ENCODE peak calls at places on chromosome 2, in eight cellular contexts. B is GM12864; C is CD8-positive, alpha-beta T cell; P is mesothelial cell of epicardium; I is lower lobe of right lung; U is neural crest cell; Z is fibroblast of mammary gland; X is brain microvascular endothelial cell. L is an unnamed sample.

GRCh38 chr2:3641841-3642421 is 16.1 kb upstream of the ALLC start:
- DNase-seq in B (no peak), Z (peak; percentile 40), U (no peak), I (no peak), X (no peak), P (peak; percentile 30), C (no peak), L (no peak)

GRCh38 chr2:166335284-166335683 is 40.5 kb downstream of the SCN9A start:
- DNase-seq in C (no peak), I (no peak), P (no peak), U (no peak), B (no peak), Z (no peak), X (no peak), L (no peak)

GRCh38 chr2:68292108-68292710 is 27.5 kb downstream of the CNRIP1 start:
- DNase-seq in I (no peak), U (no peak), P (no peak), Z (peak; percentile 40), B (peak; percentile 22), C (no peak), X (peak; percentile 11), L (peak; percentile 42)

GRCh38 chr2:199458017-199458805 is 472 bp upstream of the SATB2 start:
- DNase-seq in U (peak; percentile 29), C (no peak), I (peak; percentile 48), Z (peak; percentile 40), B (no peak), X (no peak), P (peak; percentile 42), L (peak; percentile 56)

GRCh38 chr2:38875576-38876367 is at the start of the genes DHX57 and MORN2:
- DNase-seq in Z (peak; percentile 72), B (peak; percentile 34), I (peak; percentile 94), C (peak; percentile 65), P (peak; percentile 80), U (peak; percentile 66), X (peak; percentile 86), L (peak; percentile 94)

GRCh38 chr2:215832791-215833190 is 180.6 kb downstream of the MREG start:
- DNase-seq in U (no peak), Z (peak; percentile 37), P (no peak), X (no peak), C (no peak), I (no peak), B (no peak), L (no peak)

GRCh38 chr2:229636568-229636967 is 77.8 kb downstream of the DNER start:
- DNase-seq in U (no peak), I (no peak), B (no peak), C (no peak), X (no peak), Z (no peak), P (no peak), L (no peak)

GRCh38 chr2:241154915-241155314 is 4.6 kb downstream of the PPP1R7 start:
- DNase-seq in X (no peak), Z (peak; percentile 98), I (no peak), C (no peak), B (no peak), U (no peak), P (no peak), L (no peak)

GRCh38 chr2:10300997-10301945 is 1.4 kb upstream of the HPCAL1 start:
- DNase-seq in P (no peak), U (no peak), C (no peak), Z (no peak), I (no peak), X (no peak), B (no peak), L (no peak)

GRCh38 chr2:85999131-85999831 is 106.4 kb downstream of the POLR1A start:
- DNase-seq in C (peak; percentile 14), Z (no peak), I (no peak), X (peak; percentile 54), P (no peak), U (no peak), B (peak; percentile 74), L (peak; percentile 74)

GRCh38 chr2:17056236-17056635 is 390.6 kb upstream of the CYRIA start:
- DNase-seq in I (no peak), P (no peak), C (no peak), Z (no peak), U (no peak), X (no peak), B (no peak), L (no peak)

GRCh38 chr2:3108710-3109702 is 268.6 kb downstream of the EIPR1 start:
- DNase-seq in Z (no peak), P (peak; percentile 19), I (no peak), B (no peak), U (no peak), X (no peak), C (no peak), L (peak; percentile 28)

GRCh38 chr2:206084870-206085741 is 868 bp downstream of the INO80D start:
- DNase-seq in C (peak; percentile 49), B (no peak), U (peak; percentile 30), P (peak; percentile 67), I (peak; percentile 60), X (no peak), Z (no peak), L (peak; percentile 57)

GRCh38 chr2:219688560-219689445 is 61.4 kb downstream of the SLC4A3 start:
- DNase-seq in U (no peak), I (no peak), B (no peak), X (peak; percentile 84), C (no peak), Z (peak; percentile 71), P (peak; percentile 41), L (no peak)

GRCh38 chr2:127084611-127085031 is 22.3 kb downstream of the BIN1 start:
- DNase-seq in I (no peak), X (no peak), U (no peak), B (no peak), P (no peak), Z (peak; percentile 55), C (no peak), L (no peak)

GRCh38 chr2:47653909-47654789 is 128.8 kb upstream of the MSH6 start:
- DNase-seq in Z (peak; percentile 10), U (peak; percentile 20), B (no peak), I (no peak), C (no peak), P (no peak), X (peak; percentile 8), L (no peak)

GRCh38 chr2:64792310-64792709 is 138.6 kb upstream of the SERTAD2 start:
- DNase-seq in B (no peak), Z (no peak), I (no peak), X (no peak), U (no peak), C (no peak), P (no peak), L (no peak)

GRCh38 chr2:135743860-135744259 is 2.2 kb downstream of the UBXN4 start:
- DNase-seq in U (no peak), I (no peak), X (no peak), C (no peak), Z (peak; percentile 2), B (no peak), P (no peak), L (no peak)

GRCh38 chr2:99811544-99811943 is 321.7 kb upstream of the REV1 start:
- DNase-seq in U (no peak), X (peak; percentile 84), B (no peak), I (no peak), C (no peak), P (no peak), Z (peak; percentile 35), L (no peak)

GRCh38 chr2:120052597-120052996 is 39.7 kb downstream of the EPB41L5 start:
- DNase-seq in C (no peak), X (no peak), P (no peak), I (no peak), B (no peak), Z (no peak), U (no peak), L (no peak)

GRCh38 chr2:109607766-109608165 is 6.0 kb downstream of the SEPTIN10 start:
- DNase-seq in B (no peak), I (no peak), C (no peak), U (no peak), X (no peak), P (no peak), Z (peak; percentile 54), L (no peak)

GRCh38 chr2:172305066-172305465 is 122.3 kb upstream of the ITGA6 start:
- DNase-seq in Z (no peak), I (no peak), P (no peak), C (no peak), B (no peak), U (no peak), X (no peak), L (no peak)

DNA sequence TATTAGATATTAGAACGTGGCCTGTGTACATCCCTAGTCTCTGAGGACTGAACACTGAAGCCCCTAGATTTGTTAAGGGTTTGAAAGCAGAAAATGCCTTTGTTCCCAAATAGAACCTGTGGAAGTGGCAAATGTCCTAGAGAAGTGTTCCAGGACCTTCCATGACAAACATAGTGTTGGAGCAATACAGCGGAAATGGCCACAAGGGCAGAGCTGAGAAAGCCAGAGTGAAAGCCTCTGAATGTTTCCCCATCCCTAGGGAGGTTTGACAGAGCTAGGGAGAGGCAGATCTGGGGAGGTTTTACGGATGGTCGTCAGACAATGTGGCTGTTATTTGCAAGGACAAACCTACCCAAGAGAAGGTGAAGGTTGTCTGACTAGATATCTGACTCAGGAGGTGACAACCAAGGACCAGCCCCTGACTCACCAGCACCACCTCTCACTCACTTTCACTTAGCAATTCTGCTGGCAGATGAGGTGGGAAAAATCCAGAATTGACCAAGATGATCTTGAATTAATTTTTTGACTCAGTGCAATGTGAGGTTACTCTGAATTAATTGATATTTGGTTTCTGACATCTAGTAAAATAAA is 24.1 kb downstream of the RBM43 start:
- DNase-seq in Z (peak; percentile 51), P (no peak), B (no peak), U (no peak), C (no peak), X (peak; percentile 12), I (no peak), L (no peak)
- TF ChIP-seq CTCF in Z (no peak), P (no peak), B (no peak), U (no peak), C (no peak), X (no peak), I (no peak), L (no peak)

GRCh38 chr2:73385486-73386341 is at the start of gene ALMS1:
- DNase-seq in C (peak; percentile 86), Z (peak; percentile 86), B (peak; percentile 75), I (peak; percentile 93), X (peak; percentile 74), U (peak; percentile 75), P (peak; percentile 80), L (peak; percentile 96)
- TF ChIP-seq CTCF in C (no peak), Z (no peak), B (peak; percentile 4), I (peak; percentile 45), X (peak; percentile 18), U (peak; percentile 43), P (no peak), L (no peak)

GRCh38 chr2:158484892-158485556 is 28.3 kb downstream of the PKP4 start:
- DNase-seq in Z (no peak), I (no peak), U (no peak), X (no peak), P (no peak), B (no peak), C (no peak), L (peak; percentile 54)
- TF ChIP-seq CTCF in Z (no peak), I (no peak), U (no peak), X (no peak), P (no peak), B (no peak), C (no peak), L (no peak)

DNA sequence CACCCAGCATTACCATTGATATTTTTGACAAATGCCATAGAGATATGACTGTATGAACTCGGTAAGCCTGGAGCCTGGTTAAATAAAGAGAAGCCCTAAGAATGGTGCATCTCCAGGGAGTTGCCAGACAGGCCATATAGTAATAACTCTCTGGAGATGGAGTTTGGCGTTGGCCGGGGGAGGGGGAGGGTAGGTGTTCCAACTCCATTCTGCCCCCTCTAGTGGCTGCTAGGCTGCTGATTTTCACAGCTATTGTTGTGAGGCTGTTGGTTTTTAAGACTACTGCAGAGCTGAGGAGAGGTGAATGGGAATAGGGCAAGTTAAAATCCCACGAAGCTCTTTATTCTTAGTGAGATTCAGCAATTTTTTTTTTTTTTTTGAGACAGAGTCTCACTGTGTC is 99.9 kb downstream of the GALNT14 start:
- DNase-seq in Z (no peak), B (no peak), X (no peak), C (no peak), P (no peak), U (no peak), I (no peak), L (no peak)
- TF ChIP-seq CTCF in Z (no peak), B (no peak), X (peak; percentile 27), C (no peak), P (no peak), U (peak; percentile 16), I (no peak), L (no peak)

L was measured in GM13976.